ENCODE peak calls at places on chromosomes 2 and 18, in eight cellular contexts. R is H1, K is transverse colon, N is HCT116, C is K562, V is sigmoid colon, G is uterus, B is suprapubic skin. E is an unnamed sample.
A peak's percentile ranks its signal among the peaks of the same experiment; 100 is the strongest.

GRCh38 chr2:43071629-43072550 is 154.5 kb downstream of the ZFP36L2 start:
- DNase-seq in R (no peak), K (no peak), N (no peak), C (no peak), V (peak; percentile 85), G (peak; percentile 63), B (no peak), E (no peak)

GRCh38 chr18:9928646-9929259 is 14.9 kb downstream of the VAPA start:
- DNase-seq in R (no peak), K (no peak), N (no peak), C (no peak), V (no peak), G (no peak), B (no peak), E (no peak)

GRCh38 chr2:60379684-60380083 is 173.8 kb downstream of the BCL11A start:
- DNase-seq in R (no peak), K (no peak), N (no peak), C (no peak), V (no peak), G (no peak), B (no peak), E (no peak)

GRCh38 chr2:2719015-2719414 is 387.9 kb upstream of the MYT1L start:
- DNase-seq in R (no peak), K (no peak), N (no peak), C (no peak), V (no peak), G (no peak), B (no peak), E (no peak)

GRCh38 chr2:180314086-180314485 is 307.0 kb upstream of the CWC22 start:
- DNase-seq in R (no peak), K (no peak), N (no peak), C (no peak), V (no peak), G (no peak), B (no peak), E (no peak)

GRCh38 chr2:8402222-8402621 is 279.6 kb upstream of the ID2 start:
- DNase-seq in R (no peak), K (peak; percentile 35), N (no peak), C (no peak), V (no peak), G (no peak), B (no peak), E (no peak)

GRCh38 chr2:70983506-70984227 is 5.2 kb downstream of the ANKRD53 start:
- DNase-seq in R (no peak), K (no peak), N (no peak), C (no peak), V (peak; percentile 20), G (peak; percentile 8), B (peak; percentile 38), E (no peak)

GRCh38 chr2:10972683-10973433 is 61.1 kb downstream of the KCNF1 start:
- DNase-seq in R (no peak), K (no peak), N (no peak), C (no peak), V (no peak), G (no peak), B (no peak), E (no peak)

GRCh38 chr18:78527984-78528383 is 451.6 kb upstream of the SALL3 start:
- DNase-seq in R (no peak), K (no peak), N (no peak), C (no peak), V (no peak), G (no peak), B (no peak), E (no peak)

GRCh38 chr2:106124787-106125549 is 69.1 kb downstream of the UXS1 start:
- DNase-seq in R (no peak), K (no peak), N (no peak), C (no peak), V (no peak), G (no peak), B (no peak), E (no peak)

GRCh38 chr18:23487738-23488625 is 15.3 kb upstream of the RMC1 start:
- DNase-seq in R (no peak), K (peak; percentile 23), N (no peak), C (peak; percentile 36), V (no peak), G (no peak), B (no peak), E (no peak)

GRCh38 chr2:239206851-239207250 is 194.0 kb downstream of the HDAC4 start:
- DNase-seq in R (no peak), K (no peak), N (no peak), C (no peak), V (peak; percentile 57), G (no peak), B (no peak), E (no peak)

GRCh38 chr2:239212121-239212520 is 188.7 kb downstream of the HDAC4 start:
- DNase-seq in R (no peak), K (no peak), N (no peak), C (no peak), V (no peak), G (no peak), B (peak; percentile 56), E (no peak)

GRCh38 chr2:239209806-239210205 is 191.0 kb downstream of the HDAC4 start:
- DNase-seq in R (no peak), K (no peak), N (no peak), C (no peak), V (peak; percentile 60), G (no peak), B (peak; percentile 56), E (no peak)

GRCh38 chr2:239211391-239212094 is 189.3 kb downstream of the HDAC4 start:
- DNase-seq in R (no peak), K (no peak), N (no peak), C (no peak), V (peak; percentile 57), G (no peak), B (no peak), E (no peak)

DNA sequence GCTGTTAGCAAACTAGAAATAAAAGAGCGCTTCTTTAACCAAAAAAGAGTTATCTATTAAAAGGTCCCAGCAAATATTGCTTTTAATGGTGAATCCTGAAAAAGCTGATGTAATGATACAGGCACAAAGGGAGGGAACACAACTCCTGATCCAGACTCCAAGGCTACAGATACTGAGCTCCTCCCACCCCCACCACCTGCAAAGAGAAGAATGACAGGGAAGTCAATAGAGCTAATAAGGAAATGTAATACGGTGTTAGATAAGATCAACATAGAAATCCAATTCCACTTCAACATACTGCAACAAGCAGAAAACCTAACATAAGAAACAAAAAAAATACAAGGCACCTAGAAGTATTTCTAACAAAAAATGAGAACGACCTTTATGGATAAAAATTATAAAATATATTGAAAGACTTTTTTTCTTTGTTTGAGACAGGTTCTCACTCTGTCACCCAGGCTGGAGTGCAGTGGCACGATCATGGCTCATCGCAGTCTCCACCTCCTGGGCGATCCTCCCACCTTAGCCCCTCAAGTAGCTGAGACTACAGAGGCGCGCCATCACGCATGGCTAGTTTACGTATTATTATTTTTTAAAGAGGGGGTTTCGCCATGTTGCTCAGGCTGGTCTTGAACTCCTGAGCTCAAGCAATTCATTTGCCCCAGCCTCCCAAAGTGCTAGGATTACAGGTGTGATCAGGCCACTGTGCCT is 192.2 kb downstream of the HDAC4 start:
- DNase-seq in R (no peak), K (peak; percentile 9), N (no peak), C (no peak), V (no peak), G (no peak), B (no peak), E (no peak)
- H3K4me1 ChIP-seq in R (peaks cover 10% of the 10 kb centered on the region), K (peaks cover 21% of the 10 kb centered on the region), N (peaks cover 3% of the 10 kb centered on the region), C (peaks cover 14% of the 10 kb centered on the region), V (peaks cover 55% of the 10 kb centered on the region), G (peaks cover 12% of the 10 kb centered on the region), B (peaks cover 15% of the 10 kb centered on the region), E (peaks cover 29% of the 10 kb centered on the region)

GRCh38 chr2:96143231-96143847 is 1.9 kb downstream of the DUSP2 start:
- DNase-seq in R (no peak), K (no peak), N (no peak), C (no peak), V (peak; percentile 56), G (no peak), B (no peak), E (no peak)
- TF ChIP-seq POLR2A in R (no peak), K (no peak), N (no peak), C (no peak), V (no peak), G (no peak), B (no peak), E (no peak)

DNA sequence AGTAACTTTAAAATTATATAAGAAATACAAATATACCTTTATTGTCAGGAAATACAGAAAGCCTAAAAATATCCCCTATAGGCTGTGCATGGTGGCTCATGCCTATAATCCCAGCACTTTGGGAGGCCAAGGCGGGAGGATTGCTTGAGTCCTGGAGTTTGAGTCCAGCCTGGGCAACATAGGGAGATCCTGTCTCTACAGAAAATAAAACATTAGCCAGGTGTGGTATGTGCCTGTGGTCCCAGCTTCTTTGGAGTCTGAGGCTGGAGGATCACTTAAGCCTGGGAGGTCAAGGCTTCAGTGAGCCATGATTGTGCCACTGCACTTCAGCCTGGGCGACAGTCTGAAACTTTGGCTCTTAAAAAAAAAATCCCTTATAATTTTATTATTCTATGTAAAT is 29.1 kb downstream of the GLS start:
- DNase-seq in R (no peak), K (no peak), N (no peak), C (no peak), V (no peak), G (no peak), B (no peak), E (no peak)
- H3K27ac ChIP-seq in R (no peak overlapping the region), K (no peak overlapping the region), N (no peak overlapping the region), C (no peak overlapping the region), V (peak overlapping the region; percentile 22), G (no peak overlapping the region), B (no peak overlapping the region), E (no peak overlapping the region)

GRCh38 chr2:120768112-120769048 is 32.7 kb downstream of the GLI2 start:
- DNase-seq in R (no peak), K (no peak), N (no peak), C (no peak), V (peak; percentile 63), G (peak; percentile 16), B (no peak), E (no peak)

GRCh38 chr2:120765911-120766757 is 30.5 kb downstream of the GLI2 start:
- DNase-seq in R (no peak), K (peak; percentile 67), N (no peak), C (no peak), V (peak; percentile 95), G (peak; percentile 89), B (no peak), E (peak; percentile 42)

GRCh38 chr2:120769076-120769786 is 33.6 kb downstream of the GLI2 start:
- DNase-seq in R (no peak), K (no peak), N (no peak), C (no peak), V (peak; percentile 46), G (peak; percentile 9), B (no peak), E (no peak)

GRCh38 chr2:120766758-120767351 is 31.2 kb downstream of the GLI2 start:
- DNase-seq in R (no peak), K (no peak), N (no peak), C (no peak), V (peak; percentile 63), G (peak; percentile 14), B (no peak), E (peak; percentile 2)

DNA sequence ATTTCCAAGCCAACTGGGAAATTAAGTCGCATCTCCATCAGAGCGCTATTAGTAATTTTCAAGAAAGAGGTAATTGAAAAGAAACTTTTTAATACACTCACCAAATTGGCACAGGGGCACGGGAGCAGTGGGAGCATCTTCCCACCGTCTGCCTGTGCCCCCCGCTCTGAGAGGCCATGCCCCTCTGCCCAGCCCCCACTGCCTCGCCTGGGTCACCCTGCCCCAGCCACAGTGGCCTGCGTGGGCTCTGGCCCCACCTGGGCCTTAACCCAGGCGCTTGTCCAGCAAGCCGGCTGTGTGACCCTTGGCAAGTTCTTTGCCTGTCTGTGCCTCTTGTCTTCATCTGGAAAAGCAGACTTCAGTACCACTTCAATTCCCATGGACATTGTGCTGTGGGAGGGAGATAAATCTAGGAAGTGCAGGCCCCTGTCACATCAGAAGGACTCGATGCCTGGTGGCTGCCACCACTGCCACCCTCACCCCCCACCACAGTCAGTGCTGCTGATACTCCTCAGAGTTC is 31.9 kb downstream of the GLI2 start:
- DNase-seq in R (no peak), K (no peak), N (no peak), C (no peak), V (peak; percentile 51), G (peak; percentile 11), B (no peak), E (no peak)
- H3K4me1 ChIP-seq in R (peaks cover 62% of the 10 kb centered on the region), K (peaks cover 22% of the 10 kb centered on the region), N (peaks cover 23% of the 10 kb centered on the region), C (no peaks in the 10 kb centered on the region), V (peaks cover 32% of the 10 kb centered on the region), G (peaks cover 27% of the 10 kb centered on the region), B (peaks cover 33% of the 10 kb centered on the region), E (peaks cover 50% of the 10 kb centered on the region)

E was measured in tibial nerve.